ENCODE peak calls at places on chromosomes 13 and 19, in four cellular contexts. P is IMR-90, F is endothelial cell of umbilical vein, H is Caco-2. O is an unnamed sample.

GRCh38 chr13:44181938-44182337 is 191.7 kb upstream of the SERP2 start:
- DNase-seq in P (no peak), F (no peak), H (no peak), O (no peak)

GRCh38 chr19:18590273-18591272 is 2.0 kb downstream of the REX1BD start:
- DNase-seq in P (peak), F (no peak), H (peak), O (no peak)

GRCh38 chr19:46515879-46516350 is 20.2 kb upstream of the PNMA8B start:
- DNase-seq in P (peak), F (peak), H (no peak), O (no peak)

GRCh38 chr19:16025108-16026101 is 50.9 kb upstream of the TPM4 start:
- DNase-seq in P (peak), F (peak), H (peak), O (peak)

GRCh38 chr13:44921931-44922758 is 67.1 kb downstream of the NUFIP1 start:
- DNase-seq in P (peak), F (peak), H (peak), O (peak)

GRCh38 chr19:28465317-28466086 is 747.4 kb downstream of the UQCRFS1 start:
- DNase-seq in P (no peak), F (no peak), H (no peak), O (no peak)

GRCh38 chr19:19026299-19026971 is 6.9 kb downstream of the SUGP2 start:
- DNase-seq in P (no peak), F (no peak), H (no peak), O (no peak)

GRCh38 chr19:46492841-46493235 is 2.8 kb downstream of the PNMA8B start:
- DNase-seq in P (no peak), F (no peak), H (no peak), O (no peak)

GRCh38 chr19:10762656-10763055 is 44.8 kb downstream of the DNM2 start:
- DNase-seq in P (no peak), F (no peak), H (peak), O (no peak)

GRCh38 chr19:18167975-18168645 is 5.5 kb upstream of the IFI30 start:
- DNase-seq in P (peak), F (peak), H (no peak), O (no peak)

GRCh38 chr13:52851153-52851962 is 2.9 kb upstream of the PCDH8 start:
- DNase-seq in P (no peak), F (no peak), H (peak), O (no peak)

GRCh38 chr13:49635599-49636433 is 7.5 kb downstream of the ARL11 start:
- DNase-seq in P (peak), F (no peak), H (no peak), O (peak)

GRCh38 chr19:19460761-19461265 is 54.5 kb downstream of the TSSK6 start:
- DNase-seq in P (peak), F (peak), H (no peak), O (no peak)

GRCh38 chr19:29054886-29055675 is 157.9 kb downstream of the UQCRFS1 start:
- DNase-seq in P (no peak), F (no peak), H (no peak), O (no peak)

GRCh38 chr19:40162104-40162503 is 29.1 kb upstream of the MAP3K10 start:
- DNase-seq in P (no peak), F (no peak), H (no peak), O (no peak)

GRCh38 chr19:45444318-45445041 is 20.8 kb upstream of the ERCC1 start:
- DNase-seq in P (peak), F (peak), H (peak), O (no peak)

GRCh38 chr13:46571189-46571901 is 18.4 kb downstream of the LRCH1 start:
- DNase-seq in P (peak), F (no peak), H (no peak), O (peak)

GRCh38 chr13:113366031-113366588 is 2.2 kb upstream of the GRTP1 start:
- DNase-seq in P (peak), F (no peak), H (no peak), O (no peak)

GRCh38 chr13:114248011-114248410 is 13.3 kb downstream of the CDC16 start:
- DNase-seq in P (peak), F (no peak), H (no peak), O (no peak)

GRCh38 chr19:45114116-45114515 is 21.1 kb downstream of the PPP1R37 start:
- DNase-seq in P (no peak), F (no peak), H (no peak), O (no peak)

GRCh38 chr19:952680-953500 is 27.1 kb downstream of the ARID3A start:
- DNase-seq in P (no peak), F (no peak), H (peak), O (no peak)

GRCh38 chr13:20940083-20940482 is 37.5 kb upstream of the XPO4 start:
- DNase-seq in P (peak), F (no peak), H (no peak), O (peak)

GRCh38 chr19:17394891-17395415 is 957 bp upstream of the CCDC194 start:
- DNase-seq in P (peak), F (peak), H (peak), O (no peak)

GRCh38 chr13:106318941-106319411 is 216.5 kb downstream of the EFNB2 start:
- DNase-seq in P (peak), F (peak), H (no peak), O (peak)

DNA sequence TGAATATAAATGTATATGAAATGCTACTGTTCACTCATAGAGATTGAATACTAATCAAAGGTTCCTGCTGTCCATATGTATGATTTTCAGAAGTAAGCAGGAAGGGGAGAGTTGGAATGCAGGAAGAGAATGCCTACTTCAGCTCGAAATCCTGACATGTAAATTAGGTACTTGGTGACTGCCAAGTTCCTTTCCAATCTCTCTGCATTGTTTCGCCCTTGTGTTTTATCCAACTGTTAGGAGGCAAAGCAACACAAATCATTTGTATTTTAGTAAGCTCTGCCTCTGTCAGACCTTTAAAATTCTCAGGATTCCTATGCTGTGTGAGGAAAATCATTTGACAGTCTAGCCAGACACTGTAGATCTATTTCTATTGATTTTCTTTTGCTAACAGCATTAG is 9.0 kb downstream of the STARD13 start:
- DNase-seq in P (no peak), F (peak), H (no peak), O (no peak)
- H3K4me3 ChIP-seq in P (no peak), F (no peak), H (no peak), O (no peak)

DNA sequence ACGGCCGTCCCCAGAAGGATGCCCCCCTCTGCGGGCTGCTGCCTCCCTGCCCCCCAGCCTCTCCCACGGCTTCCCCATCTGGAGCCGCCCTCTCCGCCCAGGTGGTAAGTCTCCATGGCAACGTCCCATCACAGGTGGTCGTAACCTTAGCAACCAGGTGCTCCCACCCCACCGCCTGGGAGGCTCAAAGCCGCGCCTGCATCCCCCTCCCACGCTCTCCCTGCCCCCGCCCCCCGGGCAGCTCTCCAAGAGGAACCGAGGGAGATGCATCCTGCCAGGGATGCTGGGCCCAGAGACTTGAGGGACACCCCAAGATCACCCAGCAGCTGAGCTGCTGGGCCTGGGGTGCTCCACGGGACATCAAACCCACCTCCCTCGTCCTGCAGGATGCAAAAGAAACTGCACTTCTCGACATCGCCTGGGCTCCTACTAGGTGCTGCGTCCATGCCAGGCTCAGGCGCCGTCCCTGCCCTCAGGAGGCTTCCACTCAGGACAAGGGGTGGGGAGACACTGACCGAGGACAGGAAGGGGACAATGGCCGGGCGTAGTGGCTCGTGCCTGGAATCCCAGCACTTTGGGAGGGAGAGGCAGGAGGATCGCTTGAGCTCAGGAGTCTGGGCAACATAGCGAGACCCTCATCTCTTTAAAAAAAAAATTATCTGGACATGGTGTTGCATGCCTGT is 5.0 kb upstream of the LINGO3 start:
- DNase-seq in P (no peak), F (no peak), H (no peak), O (no peak)
- TF ChIP-seq CTCF in P (no peak), F (no peak), H (no peak), O (no peak)

GRCh38 chr13:27168870-27169525 is 2.6 kb downstream of the USP12 start:
- DNase-seq in P (peak), F (peak), H (no peak), O (no peak)
- H3K4me3 ChIP-seq in P (no peak), F (no peak), H (no peak), O (peak)

GRCh38 chr19:12137541-12137940 is 2.6 kb downstream of the ZNF20 start:
- DNase-seq in P (no peak), F (no peak), H (no peak), O (no peak)
- TF ChIP-seq CTCF in P (no peak), F (no peak), H (no peak), O (no peak)

GRCh38 chr19:2095338-2095938 is 688 bp downstream of the MOB3A start:
- DNase-seq in P (no peak), F (no peak), H (no peak), O (no peak)

GRCh38 chr19:2089001-2089711 is 7.0 kb downstream of the MOB3A start:
- DNase-seq in P (peak), F (peak), H (no peak), O (no peak)

GRCh38 chr19:2084993-2085720 is 11.0 kb downstream of the MOB3A start:
- DNase-seq in P (no peak), F (peak), H (no peak), O (no peak)

GRCh38 chr19:2087621-2088100 is 8.5 kb downstream of the MOB3A start:
- DNase-seq in P (no peak), F (no peak), H (no peak), O (no peak)

GRCh38 chr19:2089727-2090053 is 6.4 kb downstream of the MOB3A start:
- DNase-seq in P (no peak), F (no peak), H (no peak), O (no peak)
- H3K4me3 ChIP-seq in P (no peak), F (no peak), H (no peak), O (no peak)

DNA sequence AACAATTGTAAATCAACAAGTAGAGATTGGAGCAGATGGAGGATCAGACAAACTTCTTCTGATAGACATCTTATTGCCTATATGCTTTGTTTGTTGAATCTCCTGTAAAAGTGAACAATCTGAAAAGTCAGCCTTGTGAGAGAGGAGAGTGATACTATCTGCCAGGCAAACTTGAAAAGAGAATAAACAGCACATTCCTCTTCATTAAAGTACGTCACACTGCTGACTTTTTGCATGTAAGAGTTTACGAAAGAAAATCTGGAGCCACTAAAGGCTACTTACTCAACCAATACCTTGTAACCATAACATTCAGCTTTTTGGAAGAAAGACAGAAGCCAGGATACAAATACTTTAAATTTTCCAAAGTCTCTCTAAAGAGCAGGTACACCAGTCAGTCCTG is 42.5 kb downstream of the EDNRB start:
- DNase-seq in P (peak), F (no peak), H (no peak), O (peak)
- TF ChIP-seq CTCF in P (no peak), F (no peak), H (no peak), O (no peak)

DNA sequence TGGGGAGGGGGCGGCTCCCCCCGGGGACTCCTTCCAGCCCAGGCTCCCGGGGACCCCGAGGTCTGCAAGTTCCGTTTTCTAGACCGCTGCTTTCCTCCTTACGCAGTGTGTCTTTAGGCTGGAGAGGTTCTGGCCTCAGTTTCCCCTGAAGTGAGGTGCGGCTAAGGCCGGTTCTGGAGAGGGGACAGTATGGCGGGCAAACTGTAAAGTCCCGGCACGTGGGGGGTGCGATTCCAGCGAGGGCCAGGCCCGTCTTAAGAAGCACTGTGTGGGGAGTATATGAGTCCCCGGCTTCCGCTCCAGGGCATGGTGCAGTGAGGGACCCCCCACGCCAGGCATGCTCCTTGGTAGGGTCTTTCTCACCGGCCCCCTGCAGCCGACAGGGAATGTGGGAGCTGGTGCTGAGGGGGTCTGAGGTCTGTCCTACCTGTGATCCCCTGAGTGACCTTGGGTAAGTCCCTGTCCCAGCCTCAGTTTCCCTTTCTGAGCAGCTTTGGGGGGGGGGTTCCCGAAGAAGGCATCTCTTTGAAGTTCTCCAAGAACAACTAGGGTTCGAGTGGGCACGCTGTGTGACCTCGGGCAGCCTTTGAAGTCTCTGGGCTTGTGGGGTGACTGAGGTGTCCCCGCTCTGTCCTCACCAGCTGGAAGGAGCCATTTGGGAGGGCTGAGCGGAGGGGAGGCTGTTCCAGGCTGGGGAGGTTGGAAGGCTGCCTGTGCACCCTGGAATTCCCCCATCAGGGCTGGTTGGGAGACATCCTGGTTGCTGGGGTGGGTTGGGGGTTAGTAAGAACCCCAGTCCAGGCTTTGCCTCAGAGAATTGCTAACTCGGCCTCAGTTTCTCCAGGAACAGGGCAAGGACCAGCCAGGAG is 1.4 kb downstream of the NFIC start:
- DNase-seq in P (no peak), F (no peak), H (no peak), O (no peak)
- H3K4me3 ChIP-seq in P (peak), F (peak), H (no peak), O (peak)

DNA sequence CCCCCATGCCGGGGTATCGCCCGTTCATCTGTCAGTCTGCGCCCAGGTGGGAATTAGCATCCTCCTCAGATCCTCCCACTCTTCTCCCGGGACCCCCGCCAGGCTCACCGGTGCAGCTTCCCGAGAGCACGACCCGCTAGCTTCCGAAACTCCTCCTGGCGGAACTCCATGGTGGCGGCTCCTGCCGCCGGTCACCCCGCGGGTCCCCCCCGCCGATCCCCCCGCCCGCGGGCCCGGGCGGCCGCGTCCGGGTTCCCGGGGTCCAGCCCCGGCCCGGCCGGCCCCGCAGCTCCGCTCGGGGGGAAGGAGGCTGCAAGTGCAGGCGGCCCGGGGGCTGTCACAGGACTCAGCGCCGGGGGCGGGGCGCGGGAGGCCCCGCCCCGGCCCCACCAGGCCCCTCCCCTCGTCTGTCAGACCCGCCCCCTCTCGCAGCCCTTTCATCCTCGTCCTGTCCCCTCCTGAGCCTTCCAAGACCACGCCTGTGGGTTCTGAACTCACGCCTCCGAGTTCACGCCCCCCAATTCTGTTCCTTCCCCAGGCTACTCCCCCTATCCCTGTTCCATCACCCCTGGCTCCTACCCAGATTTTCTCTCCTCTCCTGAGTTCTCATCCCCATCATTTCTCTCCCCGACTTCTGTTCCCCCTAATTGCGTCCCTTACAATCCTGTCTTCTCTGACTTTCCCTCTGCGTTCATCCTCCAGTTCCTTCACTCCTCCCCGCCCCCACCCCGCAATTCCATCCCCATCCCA is at the start of gene SLC17A7:
- DNase-seq in P (no peak), F (no peak), H (no peak), O (no peak)
- TF ChIP-seq CTCF in P (no peak), F (no peak), H (no peak), O (no peak)

DNA sequence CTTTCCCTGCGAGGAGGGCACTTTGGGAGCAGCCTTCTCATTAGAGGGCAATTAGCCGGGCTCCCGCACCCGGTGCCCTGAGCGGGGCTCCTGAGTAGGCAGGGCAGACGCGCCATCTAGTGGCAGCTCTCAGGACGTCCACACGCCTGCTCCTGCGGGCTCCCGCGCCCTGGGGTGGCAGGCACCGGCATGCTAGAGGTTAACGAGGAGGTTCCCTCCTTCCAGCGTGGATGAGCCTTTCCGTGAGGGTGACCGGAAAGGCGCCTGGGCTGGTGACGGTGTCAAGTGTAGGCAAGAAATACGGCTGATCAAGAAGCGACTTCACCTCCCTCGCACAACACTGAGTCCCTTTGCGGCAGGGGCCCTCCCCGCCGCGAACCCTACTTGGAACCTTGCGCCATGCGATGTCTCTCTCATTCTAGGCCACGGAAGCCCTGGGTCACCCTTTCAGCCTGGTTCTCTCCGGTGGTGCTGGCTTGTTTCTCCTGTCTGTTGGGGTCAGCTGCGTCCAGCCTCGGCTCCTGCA is 67.7 kb downstream of the ALOX5AP start:
- DNase-seq in P (peak), F (peak), H (peak), O (peak)
- H3K4me3 ChIP-seq in P (no peak), F (no peak), H (peak), O (no peak)

GRCh38 chr19:33066543-33066942 is 1.9 kb upstream of the RHPN2 start:
- DNase-seq in P (no peak), F (no peak), H (no peak), O (no peak)

GRCh38 chr19:33064778-33065550 is at the start of gene RHPN2:
- DNase-seq in P (peak), F (peak), H (peak), O (no peak)

GRCh38 chr19:33063356-33064116 is 1.2 kb downstream of the RHPN2 start:
- DNase-seq in P (peak), F (no peak), H (no peak), O (no peak)

GRCh38 chr19:33062902-33063301 is 1.8 kb downstream of the RHPN2 start:
- DNase-seq in P (no peak), F (no peak), H (no peak), O (no peak)

DNA sequence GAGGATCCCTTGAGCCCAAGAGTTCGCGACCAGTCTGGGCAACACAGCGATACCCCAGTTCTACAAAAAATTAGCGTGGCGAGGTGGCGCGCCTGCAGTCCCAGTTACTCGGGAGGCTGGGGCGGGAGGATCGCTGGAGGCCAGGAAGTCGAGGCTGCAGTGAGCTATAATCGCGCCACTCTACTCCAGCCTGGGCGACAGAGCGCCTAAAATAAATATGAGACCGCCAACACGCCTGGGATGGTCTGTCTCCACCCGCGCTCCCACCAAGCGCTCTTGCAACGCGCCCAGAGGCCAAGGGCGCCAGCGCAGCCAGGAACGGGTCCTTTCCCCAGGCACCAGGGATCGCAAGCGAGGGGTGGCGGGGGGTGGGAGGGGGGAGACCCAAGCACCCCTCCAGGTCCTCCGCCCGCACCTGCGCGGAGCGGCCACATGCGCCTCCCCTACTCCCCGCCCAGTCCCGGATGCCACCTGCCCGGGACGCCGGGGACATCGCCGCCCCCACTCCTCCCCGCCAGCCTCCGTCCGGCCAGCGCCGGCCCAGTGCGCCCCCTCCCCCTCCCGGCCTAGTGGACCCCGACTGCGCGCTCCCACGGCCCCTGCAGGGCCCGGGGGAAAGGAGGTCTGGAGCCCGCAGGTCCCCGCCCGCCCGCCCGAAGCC is 441 bp downstream of the RHPN2 start:
- DNase-seq in P (no peak), F (no peak), H (peak), O (no peak)
- TF ChIP-seq CTCF in P (no peak), F (no peak), H (no peak), O (peak)

O was measured in AG04450.